ENCODE peak calls at places on chromosomes 4 and X, in four cellular contexts. V is AG09309, W is B cell, O is foreskin fibroblast. Y is an unnamed sample.

GRCh38 chr4:114005569-114006442 is 26.4 kb upstream of the ARSJ start:
- DNase-seq in V (no peak), W (no peak), O (peak), Y (no peak)

GRCh38 chrX:129980043-129980442 is 2.4 kb upstream of the BCORL1 start:
- DNase-seq in V (no peak), W (peak), O (peak), Y (no peak)

GRCh38 chrX:139025822-139026221 is 314.3 kb upstream of the FGF13 start:
- DNase-seq in V (no peak), W (no peak), O (no peak), Y (no peak)

GRCh38 chr4:99221980-99222379 is 2.9 kb upstream of the ADH6 start:
- DNase-seq in V (no peak), W (no peak), O (peak), Y (no peak)

GRCh38 chr4:149927514-149927913 is 111.9 kb upstream of the IQCM start:
- DNase-seq in V (no peak), W (no peak), O (no peak), Y (no peak)

GRCh38 chr4:147833254-147833653 is 101.4 kb downstream of the ARHGAP10 start:
- DNase-seq in V (no peak), W (no peak), O (peak), Y (no peak)

GRCh38 chr4:114041117-114041475 is 61.6 kb upstream of the ARSJ start:
- DNase-seq in V (no peak), W (no peak), O (peak), Y (no peak)

GRCh38 chrX:48997455-48997854 is 4.6 kb downstream of the GRIPAP1 start:
- DNase-seq in V (no peak), W (no peak), O (no peak), Y (no peak)

GRCh38 chr4:783133-783541 is 42.8 kb downstream of the CPLX1 start:
- DNase-seq in V (no peak), W (no peak), O (no peak), Y (no peak)

GRCh38 chr4:176034498-176034897 is 31.1 kb upstream of the WDR17 start:
- DNase-seq in V (peak), W (no peak), O (peak), Y (peak)

GRCh38 chr4:4880492-4880891 is 21.0 kb downstream of the MSX1 start:
- DNase-seq in V (no peak), W (no peak), O (peak), Y (no peak)
- TF ChIP-seq CTCF in V (peak), W (no peak), O (peak), Y (peak)

GRCh38 chr4:71540749-71541269 is 202.0 kb downstream of the SLC4A4 start:
- DNase-seq in V (no peak), W (no peak), O (no peak), Y (no peak)
- TF ChIP-seq CTCF in V (no peak), W (no peak), O (peak), Y (no peak)

GRCh38 chr4:44578954-44579353 is 72.5 kb downstream of the YIPF7 start:
- DNase-seq in V (no peak), W (no peak), O (no peak), Y (no peak)

GRCh38 chr4:44580231-44580630 is 71.2 kb downstream of the YIPF7 start:
- DNase-seq in V (no peak), W (no peak), O (no peak), Y (no peak)

GRCh38 chr4:44583393-44583792 is 68.0 kb downstream of the YIPF7 start:
- DNase-seq in V (no peak), W (no peak), O (no peak), Y (no peak)
- TF ChIP-seq CTCF in V (no peak), W (no peak), O (no peak), Y (no peak)

DNA sequence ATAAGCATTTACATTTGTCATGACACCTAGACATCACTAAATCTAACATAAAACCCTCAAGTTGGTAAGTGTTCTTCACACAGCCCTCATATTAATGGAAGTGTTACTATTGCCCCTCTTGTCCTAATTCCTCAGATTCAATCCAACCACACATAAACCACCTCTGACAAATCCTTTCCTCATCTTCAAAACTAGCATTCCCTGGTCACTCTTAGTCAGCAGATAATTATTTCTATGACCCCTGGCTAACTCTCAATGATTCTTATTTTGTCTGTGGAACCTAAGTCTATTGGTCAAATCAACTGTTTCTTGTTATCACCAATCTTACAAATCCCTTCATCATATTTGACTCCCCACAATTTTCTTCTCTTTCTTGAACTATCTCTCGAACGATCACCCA is 168.6 kb downstream of the PPP3CA start:
- DNase-seq in V (no peak), W (no peak), O (peak), Y (no peak)
- TF ChIP-seq CTCF in V (no peak), W (no peak), O (no peak), Y (no peak)

GRCh38 chr4:174686826-174687225 is 142.2 kb downstream of the GLRA3 start:
- DNase-seq in V (no peak), W (no peak), O (no peak), Y (no peak)
- TF ChIP-seq CTCF in V (no peak), W (no peak), O (no peak), Y (no peak)

GRCh38 chr4:143375326-143376073 is 38.8 kb downstream of the GAB1 start:
- DNase-seq in V (no peak), W (no peak), O (peak), Y (no peak)
- TF ChIP-seq CTCF in V (peak), W (peak), O (peak), Y (peak)

GRCh38 chrX:102599950-102600579 is 750 bp downstream of the ARMCX5 start:
- DNase-seq in V (no peak), W (no peak), O (peak), Y (no peak)

GRCh38 chrX:102604327-102604726 is 5.0 kb downstream of the ARMCX5 start:
- DNase-seq in V (no peak), W (peak), O (peak), Y (no peak)

GRCh38 chrX:102599084-102599949 is at the start of gene ARMCX5:
- DNase-seq in V (peak), W (peak), O (peak), Y (peak)
- TF ChIP-seq CTCF in V (peak), W (no peak), O (no peak), Y (no peak)

GRCh38 chr4:87442889-87443288 is 20.5 kb downstream of the NUDT9 start:
- DNase-seq in V (no peak), W (no peak), O (no peak), Y (no peak)

GRCh38 chr4:87451537-87451936 is 29.2 kb downstream of the NUDT9 start:
- DNase-seq in V (no peak), W (no peak), O (no peak), Y (no peak)

GRCh38 chr4:87444741-87445140 is 22.4 kb downstream of the NUDT9 start:
- DNase-seq in V (no peak), W (no peak), O (no peak), Y (no peak)

GRCh38 chr4:87445964-87446363 is 23.6 kb downstream of the NUDT9 start:
- DNase-seq in V (no peak), W (no peak), O (no peak), Y (no peak)
- TF ChIP-seq CTCF in V (no peak), W (no peak), O (no peak), Y (no peak)

GRCh38 chr4:82217986-82218715 is 155.6 kb downstream of the HNRNPD start:
- DNase-seq in V (no peak), W (no peak), O (peak), Y (no peak)
- TF ChIP-seq CTCF in V (peak), W (no peak), O (peak), Y (peak)

GRCh38 chrX:77446840-77447239 is 349 bp upstream of the FGF16 start:
- DNase-seq in V (no peak), W (no peak), O (peak), Y (no peak)

GRCh38 chrX:77447339-77448149 is at the start of gene FGF16:
- DNase-seq in V (no peak), W (no peak), O (peak), Y (no peak)

GRCh38 chrX:77448170-77448569 is 981 bp downstream of the FGF16 start:
- DNase-seq in V (no peak), W (no peak), O (no peak), Y (no peak)

GRCh38 chrX:77444075-77444474 is 3.1 kb upstream of the FGF16 start:
- DNase-seq in V (no peak), W (no peak), O (peak), Y (no peak)

DNA sequence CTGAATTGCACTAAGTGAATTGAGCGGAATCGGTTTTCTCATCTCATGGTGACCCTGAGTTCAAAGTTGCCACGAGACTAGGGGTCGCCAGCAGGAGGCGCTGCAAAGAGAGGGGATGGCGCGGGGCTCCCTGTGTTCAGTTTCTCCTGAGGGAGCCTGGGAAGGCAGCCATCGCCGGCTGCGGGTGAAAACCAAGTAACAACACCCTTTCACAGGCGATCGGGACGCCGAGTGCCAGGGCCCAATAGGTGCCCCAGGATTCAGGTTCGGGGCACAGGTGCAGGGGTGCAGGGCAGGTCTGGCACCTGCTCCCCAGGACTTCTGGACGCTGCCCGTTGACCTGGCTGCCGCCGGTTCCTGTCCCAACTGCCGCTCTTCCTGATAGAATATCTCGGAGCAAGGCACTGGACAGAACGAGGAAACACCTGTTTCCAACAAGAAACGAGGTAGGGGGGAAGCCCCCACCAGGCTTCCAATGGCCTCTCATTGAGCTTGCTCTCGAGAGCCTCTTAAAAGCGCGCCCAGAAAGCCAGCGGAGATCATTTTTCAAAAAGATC is 1.1 kb upstream of the FGF16 start:
- DNase-seq in V (no peak), W (no peak), O (peak), Y (no peak)
- TF ChIP-seq CTCF in V (peak), W (no peak), O (peak), Y (no peak)

Y was measured in HFF-Myc.